ENCODE peak calls at places on chromosomes 5 and 9, in ten cellular contexts. A, F, Q, O, P, D, U, B, Z and M are unnamed samples.

GRCh38 chr9:126235350-126235740 is 91.3 kb upstream of the MVB12B start:
- DNase-seq in A (no peak), F (no peak), Q (no peak), O (no peak), P (no peak), D (no peak), U (no peak), B (no peak), Z (no peak), M (no peak)

GRCh38 chr5:168424506-168425298 is 61.6 kb upstream of the RARS1 start:
- DNase-seq in A (peak; percentile 74), F (no peak), Q (no peak), O (no peak), P (no peak), D (no peak), U (no peak), B (peak; percentile 71), Z (no peak), M (no peak)

GRCh38 chr5:137176126-137176525 is 323.0 kb downstream of the SPOCK1 start:
- DNase-seq in A (no peak), F (no peak), Q (no peak), O (no peak), P (no peak), D (no peak), U (no peak), B (no peak), Z (no peak), M (no peak)

GRCh38 chr5:50300878-50301277 is 140.2 kb downstream of the EMB start:
- DNase-seq in A (no peak), F (no peak), Q (no peak), O (no peak), P (no peak), D (peak; percentile 74), U (no peak), B (no peak), Z (no peak), M (no peak)

GRCh38 chr9:133009906-133010582 is 20.8 kb upstream of the GTF3C5 start:
- DNase-seq in A (no peak), F (no peak), Q (no peak), O (no peak), P (no peak), D (no peak), U (no peak), B (no peak), Z (peak; percentile 48), M (no peak)

GRCh38 chr5:111170279-111170678 is 53.9 kb upstream of the CAMK4 start:
- DNase-seq in A (no peak), F (no peak), Q (no peak), O (no peak), P (no peak), D (peak; percentile 13), U (no peak), B (no peak), Z (no peak), M (no peak)

GRCh38 chr5:77367733-77368132 is 124.4 kb downstream of the WDR41 start:
- DNase-seq in A (peak; percentile 5), F (peak; percentile 86), Q (no peak), O (no peak), P (no peak), D (peak; percentile 43), U (no peak), B (peak; percentile 4), Z (no peak), M (no peak)

GRCh38 chr5:69484891-69485290 is 7.7 kb upstream of the OCLN start:
- DNase-seq in A (peak; percentile 91), F (no peak), Q (no peak), O (no peak), P (no peak), D (no peak), U (no peak), B (no peak), Z (no peak), M (no peak)

GRCh38 chr9:98191210-98191609 is 1.2 kb downstream of the CORO2A start:
- DNase-seq in A (no peak), F (no peak), Q (no peak), O (no peak), P (no peak), D (no peak), U (no peak), B (no peak), Z (no peak), M (no peak)

GRCh38 chr5:141832131-141832530 is 46.1 kb downstream of the PCDH1 start:
- DNase-seq in A (no peak), F (no peak), Q (no peak), O (no peak), P (no peak), D (peak; percentile 20), U (no peak), B (no peak), Z (no peak), M (no peak)

GRCh38 chr9:3177921-3178320 is 334.0 kb upstream of the PUM3 start:
- DNase-seq in A (no peak), F (no peak), Q (no peak), O (no peak), P (no peak), D (peak; percentile 26), U (no peak), B (no peak), Z (no peak), M (no peak)

GRCh38 chr5:77175235-77175634 is 35.2 kb upstream of the PDE8B start:
- DNase-seq in A (no peak), F (no peak), Q (no peak), O (peak; percentile 37), P (no peak), D (no peak), U (no peak), B (no peak), Z (no peak), M (no peak)

GRCh38 chr9:114220129-114220541 is 64.8 kb downstream of the COL27A1 start:
- DNase-seq in A (no peak), F (no peak), Q (no peak), O (no peak), P (no peak), D (no peak), U (no peak), B (peak; percentile 59), Z (no peak), M (no peak)

GRCh38 chr5:19388391-19388790 is 599.6 kb downstream of the CDH18 start:
- DNase-seq in A (no peak), F (no peak), Q (no peak), O (no peak), P (no peak), D (no peak), U (no peak), B (no peak), Z (no peak), M (no peak)

GRCh38 chr5:131994090-131994489 is 17.4 kb downstream of the ACSL6 start:
- DNase-seq in A (no peak), F (no peak), Q (no peak), O (no peak), P (no peak), D (no peak), U (no peak), B (no peak), Z (no peak), M (no peak)

GRCh38 chr9:92948632-92949031 is 1.3 kb downstream of the FGD3 start:
- DNase-seq in A (no peak), F (no peak), Q (no peak), O (no peak), P (no peak), D (no peak), U (no peak), B (no peak), Z (no peak), M (no peak)

GRCh38 chr9:92948032-92948534 is 760 bp downstream of the FGD3 start:
- DNase-seq in A (no peak), F (no peak), Q (no peak), O (no peak), P (no peak), D (no peak), U (no peak), B (no peak), Z (no peak), M (no peak)

GRCh38 chr9:92952861-92953620 is 5.7 kb downstream of the FGD3 start:
- DNase-seq in A (peak; percentile 31), F (no peak), Q (no peak), O (no peak), P (no peak), D (peak; percentile 51), U (no peak), B (no peak), Z (no peak), M (no peak)

GRCh38 chr9:92949266-92949982 is 2.1 kb downstream of the FGD3 start:
- DNase-seq in A (no peak), F (no peak), Q (no peak), O (no peak), P (no peak), D (no peak), U (no peak), B (no peak), Z (no peak), M (no peak)

GRCh38 chr9:92950359-92950955 is 3.1 kb downstream of the FGD3 start:
- DNase-seq in A (no peak), F (no peak), Q (no peak), O (no peak), P (no peak), D (peak; percentile 79), U (no peak), B (no peak), Z (peak; percentile 12), M (no peak)
- H3K36me3 ChIP-seq in A (no peaks in the 10 kb centered on the region), F (no peaks in the 10 kb centered on the region), Q (no peaks in the 10 kb centered on the region), O (no peaks in the 10 kb centered on the region), P (no peaks in the 10 kb centered on the region), D (no peaks in the 10 kb centered on the region), U (no peaks in the 10 kb centered on the region), B (no peaks in the 10 kb centered on the region), Z (no peaks in the 10 kb centered on the region), M (no peaks in the 10 kb centered on the region)

GRCh38 chr9:136977223-136978072 is at the start of gene PTGDS:
- DNase-seq in A (peak; percentile 83), F (no peak), Q (peak; percentile 56), O (peak; percentile 40), P (no peak), D (no peak), U (peak; percentile 67), B (peak; percentile 58), Z (no peak), M (no peak)
- H3K4me3 ChIP-seq in A (peak within 1 kb of the TSS; percentile 22), F (peak within 1 kb of the TSS; percentile 65), Q (peak within 1 kb of the TSS; percentile 31), O (peak within 1 kb of the TSS; percentile 70), P (peak within 1 kb of the TSS; percentile 21), D (peak within 1 kb of the TSS; percentile 49), U (peak within 1 kb of the TSS; percentile 32), B (peak within 1 kb of the TSS; percentile 69), Z (peak within 1 kb of the TSS; percentile 43), M (peak within 1 kb of the TSS; percentile 52)

DNA sequence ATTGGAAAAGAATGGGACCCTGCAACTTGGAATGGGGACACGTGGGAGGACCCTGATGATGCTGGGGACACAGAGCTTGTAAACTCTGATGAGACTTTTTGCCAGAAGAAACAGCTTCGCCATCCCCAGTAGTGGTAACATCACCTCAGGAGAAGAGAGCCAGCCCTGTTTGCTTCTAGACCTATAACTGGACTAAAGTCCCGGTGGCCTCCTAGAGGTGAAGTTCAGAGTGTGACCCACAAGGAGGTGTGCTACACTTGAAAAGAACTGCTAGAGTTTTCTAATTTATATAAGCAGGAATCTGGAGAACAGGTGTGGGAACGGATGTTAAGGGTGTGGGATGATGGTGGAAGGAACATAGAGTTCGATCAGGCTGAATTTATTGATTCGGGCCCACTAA is 19.8 kb downstream of the NSA2 start:
- DNase-seq in A (no peak), F (no peak), Q (no peak), O (no peak), P (no peak), D (no peak), U (no peak), B (no peak), Z (no peak), M (no peak)
- TF ChIP-seq CTCF in A (no peak), F (no peak), Q (no peak), O (peak; percentile 24), P (no peak), D (no peak), U (no peak), B (no peak), Z (peak; percentile 11), M (no peak)

GRCh38 chr5:96781031-96781733 is 26.6 kb downstream of the ERAP1 start:
- DNase-seq in A (peak; percentile 77), F (no peak), Q (no peak), O (no peak), P (no peak), D (peak; percentile 74), U (no peak), B (peak; percentile 44), Z (no peak), M (no peak)
- H3K36me3 ChIP-seq in A (peaks cover 11% of the 10 kb centered on the region), F (no peaks in the 10 kb centered on the region), Q (peaks cover 38% of the 10 kb centered on the region), O (no peaks in the 10 kb centered on the region), P (peaks cover 2% of the 10 kb centered on the region), D (peaks cover 6% of the 10 kb centered on the region), U (no peaks in the 10 kb centered on the region), B (peaks cover 10% of the 10 kb centered on the region), Z (no peaks in the 10 kb centered on the region), M (peaks cover 100% of the 10 kb centered on the region)